ENCODE peak calls at places on chromosomes 13 and 19, in seven cellular contexts. K is naive thymus-derived CD4-positive, alpha-beta T cell; O is pancreas; P is neural progenitor cell; F is ovary; V is Peyer's patch; G is mammary epithelial cell. I is an unnamed sample. For H3K4me1, the result is how much of the 10 kb centered on the place peaks cover.

GRCh38 chr19:584240-585001 is 5.3 kb upstream of the HCN2 start:
- DNase-seq in F (peak), O (no peak), P (peak), K (peak), G (no peak), V (peak), I (no peak)

GRCh38 chr13:100473087-100473486 is 115.5 kb downstream of the GGACT start:
- DNase-seq in G (no peak), V (no peak), O (no peak), P (peak), K (no peak), F (no peak), I (no peak)

GRCh38 chr19:10333758-10334339 is 520 bp upstream of the RAVER1 start:
- DNase-seq in O (no peak), F (no peak), P (peak), K (no peak), G (no peak), V (no peak), I (peak)

GRCh38 chr13:98570929-98571372 is 6.0 kb downstream of the STK24 start:
- DNase-seq in P (no peak), O (no peak), V (peak), K (no peak), G (peak), F (no peak), I (peak)

GRCh38 chr13:67221630-67222226 is 8.4 kb downstream of the PCDH9 start:
- DNase-seq in O (no peak), P (no peak), K (no peak), F (no peak), G (no peak), V (no peak), I (no peak)

GRCh38 chr13:101681834-101682233 is 229.4 kb downstream of the ITGBL1 start:
- DNase-seq in O (no peak), P (no peak), G (no peak), V (no peak), K (no peak), F (no peak), I (no peak)

GRCh38 chr19:4501005-4501591 is 17.2 kb downstream of the PLIN4 start:
- DNase-seq in G (no peak), O (no peak), K (no peak), F (no peak), P (no peak), V (no peak), I (no peak)

GRCh38 chr13:101520672-101521071 is 68.2 kb downstream of the ITGBL1 start:
- DNase-seq in P (peak), K (no peak), F (no peak), O (no peak), G (peak), V (no peak), I (peak)

GRCh38 chr19:7970716-7971448 is 27.4 kb upstream of the TIMM44 start:
- DNase-seq in O (no peak), V (no peak), G (no peak), P (peak), K (no peak), F (no peak), I (no peak)

GRCh38 chr13:91409661-91410060 is 11.2 kb downstream of the GPC5 start:
- DNase-seq in K (no peak), F (no peak), G (no peak), P (no peak), O (no peak), V (no peak), I (no peak)

GRCh38 chr19:13882419-13882795 is 5.5 kb downstream of the NANOS3 start:
- DNase-seq in V (no peak), P (no peak), G (no peak), K (no peak), O (no peak), F (no peak), I (no peak)

GRCh38 chr19:861756-862528 is 2.5 kb downstream of the CFD start:
- DNase-seq in K (peak), P (peak), O (no peak), G (peak), F (peak), V (peak), I (peak)

GRCh38 chr13:24688901-24689300 is 8.7 kb downstream of the ATP12A start:
- DNase-seq in G (no peak), O (no peak), F (no peak), V (no peak), P (no peak), K (no peak), I (no peak)

GRCh38 chr19:48794291-48794690 is 16.5 kb downstream of the BCAT2 start:
- DNase-seq in O (no peak), F (no peak), V (no peak), G (no peak), K (no peak), P (no peak), I (no peak)

GRCh38 chr13:46698910-46699460 is 98.0 kb downstream of the ESD start:
- DNase-seq in G (no peak), P (no peak), K (no peak), V (no peak), O (no peak), F (no peak), I (no peak)

GRCh38 chr13:27147530-27148170 is 24.0 kb downstream of the USP12 start:
- DNase-seq in F (no peak), K (no peak), G (peak), P (no peak), V (no peak), O (no peak), I (peak)

GRCh38 chr13:38686635-38687245 is at the start of gene FREM2:
- DNase-seq in P (peak), K (no peak), V (peak), O (peak), G (peak), F (peak), I (peak)

GRCh38 chr13:87754097-87754496 is 82.9 kb downstream of the SLITRK5 start:
- DNase-seq in K (no peak), P (no peak), V (no peak), F (no peak), G (no peak), O (no peak), I (no peak)

GRCh38 chr13:36549771-36550170 is 117.5 kb downstream of the CCNA1 start:
- DNase-seq in P (peak), O (no peak), V (no peak), F (no peak), G (no peak), K (no peak), I (no peak)

GRCh38 chr13:102779426-102780159 is 6.0 kb upstream of the TEX30 start:
- DNase-seq in O (no peak), G (no peak), K (no peak), F (no peak), V (no peak), P (no peak), I (no peak)

GRCh38 chr19:14002571-14003278 is 3.4 kb downstream of the RFX1 start:
- DNase-seq in O (no peak), V (no peak), P (no peak), K (no peak), F (no peak), G (no peak), I (no peak)

GRCh38 chr19:17946965-17947784 is 14.4 kb downstream of the CCDC124 start:
- DNase-seq in P (no peak), F (peak), G (no peak), V (no peak), K (no peak), O (peak), I (no peak)
- H3K27ac ChIP-seq in P (no peak), F (peak), G (peak), V (no peak), K (peak), O (peak), I (peak)

DNA sequence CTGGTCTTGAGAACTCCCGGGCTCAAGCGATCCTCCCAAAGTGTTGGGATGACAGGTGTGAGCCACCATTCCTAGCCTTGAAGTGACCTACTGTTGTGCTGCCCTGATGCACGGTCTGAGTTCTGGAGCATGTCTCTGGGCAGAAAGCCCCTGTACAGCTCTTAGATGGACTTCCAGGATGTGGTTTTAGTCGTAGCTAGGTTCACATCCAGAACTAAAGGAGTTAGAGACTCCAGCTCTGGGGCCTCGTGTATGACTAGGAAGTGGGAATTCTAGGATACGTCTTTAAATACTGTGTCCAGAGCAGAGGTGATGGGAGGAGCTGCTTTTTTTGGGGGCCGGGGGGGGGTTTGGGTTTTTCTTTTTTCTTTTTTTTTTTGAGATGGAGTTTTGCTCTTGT is 12.2 kb downstream of the UPF1 start:
- DNase-seq in P (no peak), O (no peak), K (no peak), V (no peak), G (no peak), F (no peak), I (no peak)
- H3K4me1 ChIP-seq in P (under half), O (under half), K (half or more), V (under half), G (under half), F (under half), I (under half)

GRCh38 chr13:107138987-107139386 is 571.0 kb upstream of the ARGLU1 start:
- DNase-seq in V (no peak), P (no peak), F (no peak), O (no peak), G (no peak), K (no peak), I (no peak)
- H3K27ac ChIP-seq in V (no peak), P (no peak), F (no peak), O (no peak), G (no peak), K (no peak), I (no peak)

GRCh38 chr19:33484226-33484774 is 37.3 kb downstream of the PEPD start:
- DNase-seq in O (no peak), V (peak), F (no peak), K (no peak), G (no peak), P (no peak), I (no peak)

GRCh38 chr19:33486407-33486806 is 35.2 kb downstream of the PEPD start:
- DNase-seq in K (no peak), G (no peak), O (no peak), F (no peak), P (no peak), V (no peak), I (no peak)

GRCh38 chr19:33482486-33482885 is 39.1 kb downstream of the PEPD start:
- DNase-seq in V (no peak), O (no peak), G (no peak), F (no peak), P (no peak), K (no peak), I (peak)

GRCh38 chr19:33477781-33478180 is 43.8 kb downstream of the PEPD start:
- DNase-seq in O (no peak), F (no peak), K (no peak), G (no peak), P (no peak), V (no peak), I (no peak)

DNA sequence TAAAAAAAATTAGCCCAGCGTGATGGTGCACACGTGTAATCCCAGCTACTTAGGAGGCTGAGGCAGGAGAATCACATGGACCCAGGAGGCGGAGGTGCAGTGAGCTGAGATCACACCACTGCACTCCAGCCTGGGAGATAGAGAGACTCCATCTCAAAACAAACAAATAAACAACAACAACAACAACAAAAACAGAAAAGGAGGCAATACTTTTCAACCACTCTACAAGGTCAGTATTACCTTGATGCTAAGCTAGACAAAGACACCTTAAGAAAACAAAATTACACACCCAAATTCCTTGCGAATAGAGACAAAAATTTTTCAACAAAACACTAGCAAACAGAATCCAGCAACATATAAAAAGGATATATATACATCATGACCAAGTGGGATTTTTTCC is 39.7 kb downstream of the PEPD start:
- DNase-seq in F (no peak), V (peak), K (no peak), O (no peak), P (no peak), G (no peak), I (no peak)
- H3K4me1 ChIP-seq in F (under half), V (under half), K (under half), O (under half), P (under half), G (under half), I (under half)

DNA sequence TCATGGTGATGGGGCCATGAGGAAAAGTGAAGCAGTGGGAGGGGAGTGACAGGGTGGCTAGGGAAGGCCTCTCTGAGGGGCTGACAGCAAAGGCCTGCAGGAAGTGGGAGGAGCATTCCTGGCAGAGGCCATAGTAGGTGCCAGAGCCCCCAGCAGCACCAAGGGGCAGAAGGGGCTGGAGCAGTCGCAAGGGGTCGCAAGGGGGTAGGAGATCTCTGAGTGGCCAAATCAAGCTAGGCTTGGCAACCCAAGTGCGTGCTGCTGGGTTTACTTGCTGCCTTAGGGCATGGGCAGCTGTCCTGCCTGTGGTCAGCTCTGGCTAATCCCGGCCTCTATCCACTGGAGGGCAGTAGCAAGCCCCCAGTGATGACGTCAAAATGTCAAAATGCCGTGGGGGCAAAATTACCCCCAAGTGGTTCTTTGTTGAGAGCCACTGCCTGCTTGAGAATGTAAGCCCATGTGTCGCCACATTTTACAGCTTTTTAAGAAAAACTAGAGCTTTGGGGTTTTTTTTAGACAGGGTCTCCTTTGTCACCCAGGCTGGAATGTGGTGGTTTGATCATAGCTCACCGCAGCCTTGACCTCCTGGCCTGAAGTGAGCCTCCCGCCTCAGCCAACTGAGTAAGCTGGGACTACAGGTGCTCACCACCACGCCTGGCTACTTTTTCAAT is 11.8 kb downstream of the CCDC97 start:
- DNase-seq in G (no peak), K (no peak), F (peak), P (peak), V (no peak), O (no peak), I (no peak)
- H3K27ac ChIP-seq in G (no peak), K (no peak), F (peak), P (no peak), V (peak), O (no peak), I (no peak)

GRCh38 chr19:2612619-2613249 is 89.8 kb downstream of the GNG7 start:
- DNase-seq in P (no peak), F (no peak), V (no peak), K (no peak), O (no peak), G (no peak), I (no peak)

GRCh38 chr19:2615782-2616181 is 86.7 kb downstream of the GNG7 start:
- DNase-seq in V (no peak), P (no peak), O (no peak), G (no peak), F (no peak), K (no peak), I (no peak)

GRCh38 chr19:2611483-2612464 is 90.7 kb downstream of the GNG7 start:
- DNase-seq in P (no peak), O (no peak), K (no peak), F (no peak), G (no peak), V (no peak), I (no peak)

GRCh38 chr19:2610637-2611482 is 91.6 kb downstream of the GNG7 start:
- DNase-seq in O (peak), K (peak), V (peak), F (peak), G (peak), P (peak), I (peak)

DNA sequence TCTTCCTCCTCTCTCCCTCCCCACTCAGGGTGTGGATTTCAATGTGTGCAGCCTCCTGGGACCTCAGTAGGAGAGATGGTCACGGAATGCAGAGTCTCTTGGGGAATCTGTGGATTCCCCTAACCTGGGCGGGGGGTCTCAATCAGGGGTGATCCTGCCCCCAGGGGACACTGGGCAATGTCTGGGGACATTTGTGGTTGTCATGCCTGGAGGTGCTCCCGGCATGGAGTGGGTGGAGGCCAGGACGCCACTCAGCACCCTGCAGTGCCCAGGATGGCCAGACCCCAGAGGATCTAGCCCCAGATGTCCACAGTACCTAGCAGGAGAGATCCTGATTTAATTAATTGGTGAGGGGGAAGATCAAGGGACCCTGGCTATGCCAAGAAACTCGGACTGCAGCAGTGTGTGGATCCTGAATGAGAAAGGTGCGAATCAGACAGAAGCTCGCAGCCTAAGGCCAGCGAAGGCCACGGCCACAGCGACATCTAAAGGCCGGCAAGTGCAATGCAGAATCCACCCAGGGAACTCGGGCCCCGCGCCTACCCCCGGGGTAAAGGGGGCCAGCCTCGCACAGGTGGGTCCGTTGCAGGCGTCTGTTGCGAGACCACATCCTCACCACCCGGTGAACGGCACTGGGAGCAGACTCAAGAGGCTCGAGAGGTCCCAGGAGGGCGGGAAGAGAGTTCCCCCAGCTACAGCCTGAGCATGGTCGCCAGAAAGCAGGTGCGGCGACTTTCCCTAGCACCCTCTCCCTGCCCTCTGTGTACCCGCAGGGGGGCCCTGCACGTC is 88.8 kb downstream of the GNG7 start:
- DNase-seq in V (no peak), P (peak), G (no peak), F (no peak), O (no peak), K (peak), I (no peak)
- H3K4me1 ChIP-seq in V (under half), P (under half), G (under half), F (under half), O (under half), K (under half), I (under half)

DNA sequence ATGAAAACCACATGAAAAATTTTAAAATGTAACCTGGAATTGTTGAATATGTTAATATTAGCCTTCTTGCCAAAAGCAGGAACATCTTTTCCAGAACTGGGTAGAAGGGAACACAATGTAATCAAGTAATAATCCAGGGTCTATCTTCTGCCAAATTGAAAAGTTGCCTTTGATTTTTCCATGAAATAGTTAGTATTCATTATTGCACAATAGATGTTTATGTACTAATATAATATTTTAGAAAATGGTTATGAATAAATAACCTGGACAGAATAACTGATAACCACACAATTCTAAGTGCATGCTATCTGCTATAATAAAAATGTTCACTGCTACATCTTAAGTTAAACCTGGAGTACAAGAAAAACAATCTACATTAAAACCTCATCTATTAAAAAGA is 802.3 kb downstream of the LIG4 start:
- DNase-seq in P (no peak), G (no peak), F (no peak), V (no peak), K (no peak), O (no peak), I (no peak)
- H3K27ac ChIP-seq in P (no peak), G (no peak), F (no peak), V (no peak), K (no peak), O (no peak), I (no peak)